ENCODE peak calls at places on chromosomes 16 and 17, in six cellular contexts. N is stomach; S is CD8-positive, alpha-beta memory T cell; G is aorta; Z is GM12864; P is PC-9. E is an unnamed sample.

GRCh38 chr17:3983945-3984484 is 19.8 kb upstream of the ATP2A3 start:
- DNase-seq in N (no peak), P (no peak), Z (no peak), S (no peak), G (no peak), E (no peak)

GRCh38 chr17:28324776-28325175 is 5.8 kb downstream of the TMEM97 start:
- DNase-seq in S (no peak), G (no peak), N (no peak), Z (no peak), P (no peak), E (no peak)

GRCh38 chr17:48024149-48025039 is 13.2 kb downstream of the COPZ2 start:
- DNase-seq in N (peak), P (peak), G (peak), Z (no peak), S (peak), E (peak)

GRCh38 chr17:65062168-65062915 is 5.8 kb upstream of the GNA13 start:
- DNase-seq in G (no peak), P (peak), S (no peak), N (no peak), Z (no peak), E (no peak)

GRCh38 chr17:75720656-75721462 is at the start of gene ITGB4:
- DNase-seq in P (peak), G (no peak), N (peak), Z (no peak), S (peak), E (peak)

GRCh38 chr17:51673066-51673465 is 412.7 kb downstream of the UTP18 start:
- DNase-seq in N (no peak), G (no peak), S (no peak), P (no peak), Z (no peak), E (no peak)

GRCh38 chr17:77153487-77153886 is 12.7 kb downstream of the SEC14L1 start:
- DNase-seq in P (no peak), N (no peak), Z (no peak), S (no peak), G (no peak), E (no peak)

GRCh38 chr16:47309581-47310312 is 151.1 kb downstream of the ITFG1 start:
- DNase-seq in Z (no peak), G (no peak), P (no peak), S (no peak), N (no peak), E (no peak)

GRCh38 chr16:53053967-53054669 is 673 bp upstream of the CHD9 start:
- DNase-seq in N (peak), G (peak), S (no peak), P (no peak), Z (no peak), E (no peak)

GRCh38 chr17:73546770-73547345 is 97.4 kb downstream of the SDK2 start:
- DNase-seq in Z (peak), P (peak), N (peak), G (peak), S (no peak), E (no peak)

GRCh38 chr17:42918902-42919521 is 18.4 kb downstream of the G6PC1 start:
- DNase-seq in P (no peak), S (no peak), G (no peak), N (peak), Z (no peak), E (no peak)

GRCh38 chr16:5603836-5604235 is 506.2 kb upstream of the EEF2KMT start:
- DNase-seq in N (no peak), G (no peak), Z (no peak), S (no peak), P (no peak), E (no peak)

GRCh38 chr17:79525793-79526677 is 84.8 kb downstream of the RBFOX3 start:
- DNase-seq in N (no peak), S (no peak), Z (no peak), G (no peak), P (no peak), E (no peak)

GRCh38 chr16:19555186-19555937 is at the start of gene VPS35L:
- DNase-seq in N (peak), G (peak), Z (peak), S (peak), P (peak), E (peak)

GRCh38 chr17:29059281-29059680 is 16.3 kb downstream of the PIPOX start:
- DNase-seq in N (no peak), S (no peak), P (no peak), G (no peak), Z (no peak), E (no peak)

GRCh38 chr17:74245818-74246204 is 28.2 kb upstream of the DNAI2 start:
- DNase-seq in N (no peak), S (no peak), P (no peak), G (peak), Z (no peak), E (no peak)

GRCh38 chr17:16888413-16889087 is 83.4 kb downstream of the TNFRSF13B start:
- DNase-seq in G (no peak), S (no peak), P (no peak), Z (no peak), N (no peak), E (no peak)

GRCh38 chr16:57536306-57537193 is at the start of gene CCDC102A:
- DNase-seq in P (no peak), G (peak), S (peak), N (peak), Z (no peak), E (peak)

GRCh38 chr16:67833035-67833417 is 9.1 kb upstream of the THAP11 start:
- DNase-seq in Z (no peak), S (no peak), P (peak), N (no peak), G (no peak), E (no peak)

GRCh38 chr16:22732315-22732840 is 81.6 kb upstream of the HS3ST2 start:
- DNase-seq in N (no peak), G (no peak), P (no peak), S (no peak), Z (no peak), E (no peak)

GRCh38 chr16:85991425-85991824 is 92.5 kb downstream of the IRF8 start:
- DNase-seq in Z (no peak), S (no peak), N (no peak), P (no peak), G (no peak), E (no peak)

GRCh38 chr16:79982356-79982755 is 381.8 kb upstream of the MAF start:
- DNase-seq in G (no peak), S (no peak), N (no peak), P (no peak), Z (no peak), E (no peak)

GRCh38 chr16:85819245-85819644 is 19.8 kb downstream of the COX4I1 start:
- DNase-seq in N (peak), P (peak), G (peak), Z (peak), S (peak), E (peak)

GRCh38 chr16:30186782-30187555 is 3.6 kb downstream of the CORO1A start:
- DNase-seq in S (peak), P (peak), N (peak), G (peak), Z (no peak), E (peak)

GRCh38 chr16:53898993-53899392 is 195.0 kb downstream of the FTO start:
- DNase-seq in P (no peak), N (no peak), Z (no peak), G (no peak), S (no peak), E (no peak)

GRCh38 chr16:23079683-23080221 is 69.5 kb downstream of the USP31 start:
- DNase-seq in Z (no peak), G (no peak), P (no peak), N (no peak), S (no peak), E (no peak)

GRCh38 chr16:3468501-3468900 is 25.0 kb downstream of the NAA60 start:
- DNase-seq in P (no peak), G (no peak), N (no peak), S (no peak), Z (no peak), E (no peak)
- H3K4me3 ChIP-seq in P (no peak), G (no peak), N (no peak), S (no peak), Z (no peak), E (no peak)

GRCh38 chr16:10126686-10127085 is 55.5 kb downstream of the GRIN2A start:
- DNase-seq in P (no peak), Z (no peak), N (no peak), S (no peak), G (no peak), E (no peak)
- H3K4me3 ChIP-seq in P (no peak), Z (no peak), N (no peak), S (no peak), G (no peak), E (no peak)

GRCh38 chr17:82698974-82699442 is 510 bp upstream of the RAB40B start:
- DNase-seq in P (no peak), G (no peak), Z (no peak), N (no peak), S (no peak), E (no peak)

GRCh38 chr17:82698065-82698973 is at the start of gene RAB40B:
- DNase-seq in G (peak), P (peak), S (peak), N (peak), Z (peak), E (peak)

GRCh38 chr17:82697808-82698064 is 762 bp downstream of the RAB40B start:
- DNase-seq in P (no peak), S (no peak), G (no peak), N (no peak), Z (no peak), E (no peak)

GRCh38 chr17:82696916-82697807 is 1.3 kb downstream of the RAB40B start:
- DNase-seq in G (no peak), S (no peak), Z (no peak), N (peak), P (no peak), E (peak)

GRCh38 chr17:82699551-82699950 is 1.1 kb upstream of the RAB40B start:
- DNase-seq in P (no peak), G (no peak), Z (no peak), N (no peak), S (no peak), E (no peak)
- H3K4me3 ChIP-seq in P (no peak), G (no peak), Z (no peak), N (peak), S (peak), E (peak)

GRCh38 chr16:56068314-56068713 is 123.0 kb upstream of the GNAO1 start:
- DNase-seq in G (no peak), P (no peak), Z (no peak), N (no peak), S (no peak), E (no peak)
- H3K4me3 ChIP-seq in G (no peak), P (no peak), Z (no peak), N (no peak), S (no peak), E (no peak)

DNA sequence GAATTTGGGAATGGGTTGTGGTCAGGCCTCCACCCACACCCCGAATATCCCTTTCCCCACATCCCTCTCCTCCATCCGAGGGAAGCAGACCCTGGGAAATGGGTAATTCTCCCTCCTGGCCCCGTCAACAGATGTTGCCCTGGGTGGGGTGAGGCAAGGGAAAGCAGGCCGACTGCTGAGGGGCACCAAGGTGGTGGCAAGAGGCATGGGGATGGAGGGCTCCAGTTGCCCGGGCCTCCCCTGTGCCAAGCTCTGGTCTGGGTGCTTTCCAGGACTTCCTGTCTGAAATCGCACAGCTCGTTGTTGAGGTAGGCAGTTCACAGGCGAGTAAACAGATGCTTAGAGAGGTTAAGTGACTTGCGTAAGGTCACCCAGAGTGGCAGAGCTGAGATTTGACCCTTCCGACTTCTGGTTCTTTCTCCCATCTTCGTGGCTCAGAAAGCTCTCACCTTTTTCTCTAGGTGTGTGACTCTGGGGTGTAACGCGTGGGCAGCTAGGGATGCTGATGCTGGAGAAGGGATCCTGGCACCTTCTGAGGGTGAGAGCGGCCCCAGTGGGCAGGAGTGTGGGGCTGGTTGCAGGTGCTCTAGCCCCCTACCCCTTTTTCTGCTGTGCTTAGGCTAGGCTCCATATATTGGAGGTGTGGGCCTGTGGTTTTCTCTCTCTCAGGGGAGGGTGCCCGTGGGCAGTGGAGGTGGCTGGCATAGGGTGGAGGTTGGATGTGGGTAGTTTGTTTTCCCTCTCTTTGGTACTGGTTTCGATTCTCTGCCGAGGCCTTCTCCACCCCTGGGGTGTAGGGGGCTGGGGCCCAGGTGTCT is 17.2 kb downstream of the RARA start:
- DNase-seq in P (no peak), Z (no peak), N (no peak), S (peak), G (peak), E (peak)
- H3K4me3 ChIP-seq in P (no peak), Z (peak), N (peak), S (peak), G (no peak), E (peak)

GRCh38 chr17:45247429-45248131 is 14.3 kb downstream of the SPATA32 start:
- DNase-seq in P (peak), S (peak), G (peak), Z (peak), N (peak), E (peak)

GRCh38 chr17:45248132-45248936 is 13.6 kb downstream of the SPATA32 start:
- DNase-seq in Z (no peak), N (peak), G (no peak), P (peak), S (peak), E (peak)

GRCh38 chr17:45246861-45247428 is 14.9 kb downstream of the SPATA32 start:
- DNase-seq in G (no peak), Z (no peak), S (no peak), P (no peak), N (no peak), E (peak)

GRCh38 chr17:45244725-45245656 is 16.9 kb downstream of the SPATA32 start:
- DNase-seq in G (no peak), Z (no peak), N (no peak), P (no peak), S (no peak), E (no peak)

GRCh38 chr17:45246338-45246737 is 15.6 kb downstream of the SPATA32 start:
- DNase-seq in N (no peak), G (no peak), P (no peak), Z (no peak), S (no peak), E (no peak)
- H3K4me3 ChIP-seq in N (peak), G (no peak), P (peak), Z (no peak), S (peak), E (no peak)

GRCh38 chr16:26051078-26051477 is 359.3 kb downstream of the HS3ST4 start:
- DNase-seq in Z (no peak), N (no peak), P (no peak), G (no peak), S (no peak), E (no peak)
- H3K4me3 ChIP-seq in Z (no peak), N (no peak), P (no peak), G (no peak), S (no peak), E (no peak)

DNA sequence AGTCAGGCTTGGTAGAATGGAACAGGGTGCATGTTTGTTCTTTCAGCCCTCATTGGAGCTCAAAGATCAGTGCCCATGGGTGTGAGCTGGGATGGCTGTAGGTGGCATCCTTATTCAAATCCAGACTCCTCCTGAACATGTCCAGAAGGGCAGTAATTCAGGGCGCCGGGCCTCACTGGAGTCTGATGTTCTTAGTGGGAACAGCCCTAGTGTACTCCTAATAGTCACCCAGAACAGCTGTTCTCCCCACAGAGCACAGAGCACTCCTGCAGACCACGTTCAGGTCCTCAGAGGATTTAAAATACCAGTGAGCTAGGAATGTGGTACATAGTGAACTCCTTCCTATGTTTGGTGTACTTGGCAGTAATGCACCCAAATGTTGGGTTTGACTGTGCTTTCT is 96.2 kb downstream of the BANP start:
- DNase-seq in G (no peak), P (no peak), S (no peak), N (no peak), Z (no peak), E (no peak)
- H3K4me3 ChIP-seq in G (no peak), P (no peak), S (no peak), N (no peak), Z (no peak), E (no peak)

GRCh38 chr17:69949931-69950330 is 125.1 kb upstream of the KCNJ16 start:
- DNase-seq in P (no peak), Z (no peak), G (no peak), S (no peak), N (no peak), E (no peak)

GRCh38 chr17:69959291-69959690 is 115.7 kb upstream of the KCNJ16 start:
- DNase-seq in P (no peak), S (no peak), G (no peak), N (no peak), Z (no peak), E (no peak)

GRCh38 chr17:69951058-69951457 is 124.0 kb upstream of the KCNJ16 start:
- DNase-seq in N (no peak), G (no peak), P (no peak), Z (no peak), S (no peak), E (no peak)

GRCh38 chr17:69948406-69948805 is 126.6 kb upstream of the KCNJ16 start:
- DNase-seq in P (no peak), S (no peak), G (no peak), Z (no peak), N (no peak), E (no peak)

DNA sequence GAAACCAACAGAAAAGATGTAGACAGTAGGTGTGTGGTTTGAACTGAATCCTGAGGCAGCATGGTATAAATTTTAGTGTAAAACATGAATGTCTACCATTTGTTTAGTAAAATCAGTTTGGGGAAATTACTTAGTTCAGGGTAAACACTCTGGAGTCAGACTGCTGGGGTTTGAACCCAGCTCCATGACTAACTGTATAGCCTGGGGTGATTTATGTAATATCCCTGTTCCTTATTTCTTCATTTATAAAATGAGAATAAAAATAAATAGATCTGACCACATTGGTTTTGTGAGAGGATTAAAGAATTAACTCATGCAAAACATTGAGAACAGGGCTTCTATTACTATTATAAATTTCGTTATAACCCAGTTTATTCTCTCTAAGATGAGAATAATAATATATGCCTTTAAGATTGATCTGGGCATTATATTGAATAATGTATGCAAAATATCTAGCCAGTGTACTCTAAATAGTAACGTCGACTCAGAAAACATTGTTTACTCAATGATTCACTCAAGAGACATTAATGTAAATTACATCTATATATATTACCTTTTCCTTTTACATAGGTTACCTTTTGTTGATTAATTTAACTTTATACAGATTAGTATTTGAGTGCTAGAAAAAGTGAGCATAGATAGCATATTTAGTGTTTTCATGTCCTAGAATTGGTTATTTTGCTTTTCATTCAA is 120.6 kb upstream of the KCNJ16 start:
- DNase-seq in G (no peak), S (no peak), P (no peak), Z (no peak), N (no peak), E (no peak)
- H3K4me3 ChIP-seq in G (no peak), S (no peak), P (no peak), Z (no peak), N (no peak), E (no peak)